ENCODE peak calls at places on chromosome 1, in five cellular contexts. One of them, this sample, is unnamed.

GRCh38 chr1:161733526-161733925 is 12.2 kb downstream of the FCRLB start:
- DNase-seq in DMS79 treated with DMSO at 0.1 percent for 48 hours: no peak
- DNase-seq in dermis microvascular lymphatic vessel endothelial cell: no peak
- DNase-seq in choroid plexus epithelial cell: peak; percentile 90
- DNase-seq in right lobe of liver: no peak
- DNase-seq in this sample: peak; percentile 2

GRCh38 chr1:68384872-68385390 is 64.8 kb downstream of the RPE65 start:
- DNase-seq in choroid plexus epithelial cell: no peak
- DNase-seq in dermis microvascular lymphatic vessel endothelial cell: no peak
- DNase-seq in right lobe of liver: no peak
- DNase-seq in DMS79 treated with DMSO at 0.1 percent for 48 hours: no peak
- DNase-seq in this sample: peak; percentile 89

GRCh38 chr1:234214911-234215892 is 158.1 kb upstream of the COA6 start:
- DNase-seq in DMS79 treated with DMSO at 0.1 percent for 48 hours: peak; percentile 13
- DNase-seq in dermis microvascular lymphatic vessel endothelial cell: no peak
- DNase-seq in choroid plexus epithelial cell: no peak
- DNase-seq in right lobe of liver: no peak
- DNase-seq in this sample: no peak

GRCh38 chr1:231743966-231744365 is 117.4 kb downstream of the DISC1 start:
- DNase-seq in right lobe of liver: no peak
- DNase-seq in dermis microvascular lymphatic vessel endothelial cell: no peak
- DNase-seq in choroid plexus epithelial cell: no peak
- DNase-seq in DMS79 treated with DMSO at 0.1 percent for 48 hours: no peak
- DNase-seq in this sample: no peak

GRCh38 chr1:74468982-74469603 is 43.3 kb downstream of the LRRC53 start:
- DNase-seq in choroid plexus epithelial cell: peak; percentile 60
- DNase-seq in DMS79 treated with DMSO at 0.1 percent for 48 hours: peak; percentile 16
- DNase-seq in right lobe of liver: no peak
- DNase-seq in dermis microvascular lymphatic vessel endothelial cell: peak; percentile 23
- DNase-seq in this sample: no peak

GRCh38 chr1:155651861-155652661 is 36.5 kb downstream of the YY1AP1 start:
- DNase-seq in choroid plexus epithelial cell: no peak
- DNase-seq in DMS79 treated with DMSO at 0.1 percent for 48 hours: peak; percentile 58
- DNase-seq in right lobe of liver: no peak
- DNase-seq in dermis microvascular lymphatic vessel endothelial cell: no peak
- DNase-seq in this sample: no peak

GRCh38 chr1:159289059-159289458 is 13.1 kb upstream of the FCER1A start:
- DNase-seq in dermis microvascular lymphatic vessel endothelial cell: no peak
- DNase-seq in DMS79 treated with DMSO at 0.1 percent for 48 hours: no peak
- DNase-seq in choroid plexus epithelial cell: no peak
- DNase-seq in right lobe of liver: no peak
- DNase-seq in this sample: no peak

GRCh38 chr1:67457247-67457646 is 27.0 kb upstream of the SERBP1 start:
- DNase-seq in right lobe of liver: no peak
- DNase-seq in choroid plexus epithelial cell: no peak
- DNase-seq in DMS79 treated with DMSO at 0.1 percent for 48 hours: no peak
- DNase-seq in dermis microvascular lymphatic vessel endothelial cell: no peak
- DNase-seq in this sample: no peak

GRCh38 chr1:203584040-203584439 is 42.6 kb upstream of the ATP2B4 start:
- DNase-seq in choroid plexus epithelial cell: no peak
- DNase-seq in right lobe of liver: no peak
- DNase-seq in dermis microvascular lymphatic vessel endothelial cell: no peak
- DNase-seq in DMS79 treated with DMSO at 0.1 percent for 48 hours: no peak
- DNase-seq in this sample: no peak

GRCh38 chr1:209659909-209660308 is 7.7 kb upstream of the LAMB3 start:
- DNase-seq in DMS79 treated with DMSO at 0.1 percent for 48 hours: peak; percentile 33
- DNase-seq in right lobe of liver: no peak
- DNase-seq in dermis microvascular lymphatic vessel endothelial cell: no peak
- DNase-seq in choroid plexus epithelial cell: peak; percentile 48
- DNase-seq in this sample: no peak

GRCh38 chr1:240831922-240832321 is 220.0 kb upstream of the GREM2 start:
- DNase-seq in dermis microvascular lymphatic vessel endothelial cell: no peak
- DNase-seq in choroid plexus epithelial cell: peak; percentile 5
- DNase-seq in DMS79 treated with DMSO at 0.1 percent for 48 hours: no peak
- DNase-seq in right lobe of liver: no peak
- DNase-seq in this sample: no peak

GRCh38 chr1:207748737-207749528 is 2.9 kb upstream of the CD46 start:
- DNase-seq in choroid plexus epithelial cell: no peak
- DNase-seq in DMS79 treated with DMSO at 0.1 percent for 48 hours: peak; percentile 74
- DNase-seq in right lobe of liver: no peak
- DNase-seq in dermis microvascular lymphatic vessel endothelial cell: no peak
- DNase-seq in this sample: no peak

This sample was measured in SW 1271.